ENCODE peak calls at places on chromosome 1, in five cellular contexts. J, L, S, P and V are unnamed samples.

GRCh38 chr1:205225901-205226765 is 1.6 kb upstream of the TMCC2 start:
- DNase-seq in S (no peak), J (no peak), P (no peak), L (no peak), V (no peak)

GRCh38 chr1:101136739-101137138 is 100.1 kb upstream of the S1PR1 start:
- DNase-seq in L (no peak), J (no peak), P (no peak), S (peak; percentile 34), V (no peak)

GRCh38 chr1:24849653-24850295 is 80.3 kb downstream of the RUNX3 start:
- DNase-seq in L (peak; percentile 44), S (no peak), P (no peak), J (no peak), V (no peak)

GRCh38 chr1:234246638-234247116 is 126.6 kb upstream of the COA6 start:
- DNase-seq in P (no peak), S (no peak), L (no peak), J (no peak), V (no peak)

GRCh38 chr1:170663011-170663410 is 920 bp upstream of the PRRX1 start:
- DNase-seq in J (no peak), S (peak; percentile 7), L (no peak), P (no peak), V (no peak)

GRCh38 chr1:150507912-150508864 is at the start of gene ECM1:
- DNase-seq in J (no peak), P (peak; percentile 47), L (peak; percentile 80), S (peak; percentile 76), V (no peak)

GRCh38 chr1:228277491-228278431 is 69.9 kb downstream of the OBSCN start:
- DNase-seq in L (peak; percentile 74), J (no peak), S (no peak), P (peak; percentile 79), V (no peak)

GRCh38 chr1:162081316-162081715 is 11.8 kb downstream of the NOS1AP start:
- DNase-seq in P (no peak), S (no peak), L (no peak), J (peak; percentile 35), V (no peak)

GRCh38 chr1:172874950-172875349 is 175.8 kb downstream of the TNFSF18 start:
- DNase-seq in J (no peak), P (no peak), S (peak; percentile 43), L (no peak), V (no peak)

GRCh38 chr1:109975718-109976117 is 8.8 kb upstream of the AHCYL1 start:
- DNase-seq in S (peak; percentile 49), L (no peak), P (no peak), J (no peak), V (no peak)

GRCh38 chr1:51519048-51519856 is at the start of gene EPS15:
- DNase-seq in P (peak; percentile 98), L (peak; percentile 97), J (peak; percentile 72), S (peak; percentile 71), V (peak; percentile 55)

GRCh38 chr1:115067460-115067859 is 21.8 kb downstream of the TSPAN2 start:
- DNase-seq in L (no peak), P (no peak), S (peak; percentile 37), J (no peak), V (no peak)

GRCh38 chr1:117928881-117929339 is 511 bp downstream of the GDAP2 start:
- DNase-seq in J (peak; percentile 39), S (peak; percentile 55), P (no peak), L (no peak), V (peak; percentile 23)

GRCh38 chr1:213014642-213015041 is 1.0 kb downstream of the ANGEL2 start:
- DNase-seq in P (no peak), J (no peak), L (no peak), S (peak; percentile 9), V (no peak)

GRCh38 chr1:84379781-84380180 is 18.5 kb upstream of the DNASE2B start:
- DNase-seq in J (no peak), S (no peak), L (no peak), P (no peak), V (no peak)

GRCh38 chr1:153057375-153057774 is at the start of gene SPRR2A:
- DNase-seq in J (no peak), S (no peak), P (no peak), L (no peak), V (no peak)

GRCh38 chr1:16163882-16164820 is 8.3 kb upstream of the EPHA2 start:
- DNase-seq in P (no peak), J (no peak), S (peak; percentile 98), L (no peak), V (no peak)

GRCh38 chr1:158248122-158248521 is 6.1 kb upstream of the CD1A start:
- DNase-seq in J (no peak), L (no peak), P (no peak), S (no peak), V (no peak)

GRCh38 chr1:203692565-203693470 is 66.2 kb downstream of the ATP2B4 start:
- DNase-seq in P (no peak), J (peak; percentile 59), L (peak; percentile 93), S (peak; percentile 95), V (no peak)

GRCh38 chr1:235259133-235259778 is 68.7 kb downstream of the ARID4B start:
- DNase-seq in S (no peak), J (no peak), L (no peak), P (no peak), V (no peak)
- H3K4me3 ChIP-seq in S (no peak overlapping the region), J (no peak overlapping the region), L (no peak overlapping the region), P (no peak overlapping the region), V (no peak overlapping the region)

GRCh38 chr1:79373481-79374132 is 367.1 kb upstream of the ADGRL4 start:
- DNase-seq in J (no peak), P (no peak), L (no peak), S (no peak), V (peak; percentile 82)

GRCh38 chr1:79376106-79376505 is 369.6 kb upstream of the ADGRL4 start:
- DNase-seq in L (no peak), S (no peak), P (no peak), J (no peak), V (peak; percentile 11)

GRCh38 chr1:79380078-79380477 is 373.5 kb upstream of the ADGRL4 start:
- DNase-seq in S (no peak), J (no peak), L (no peak), P (no peak), V (no peak)

GRCh38 chr1:79371802-79372201 is 365.3 kb upstream of the ADGRL4 start:
- DNase-seq in L (no peak), P (no peak), J (no peak), S (no peak), V (no peak)

GRCh38 chr1:79375352-79375751 is 368.8 kb upstream of the ADGRL4 start:
- DNase-seq in P (no peak), L (no peak), S (no peak), J (no peak), V (no peak)
- H3K4me3 ChIP-seq in P (no peak overlapping the region), L (no peak overlapping the region), S (no peak overlapping the region), J (no peak overlapping the region), V (no peak overlapping the region)

GRCh38 chr1:196603651-196604050 is 4.6 kb downstream of the KCNT2 start:
- DNase-seq in J (no peak), P (no peak), L (no peak), S (no peak), V (no peak)

GRCh38 chr1:196599324-196599723 is 8.9 kb downstream of the KCNT2 start:
- DNase-seq in P (no peak), J (no peak), L (no peak), S (no peak), V (no peak)

GRCh38 chr1:196593955-196594354 is 14.3 kb downstream of the KCNT2 start:
- DNase-seq in L (no peak), S (no peak), P (no peak), J (no peak), V (no peak)

GRCh38 chr1:196594700-196595099 is 13.5 kb downstream of the KCNT2 start:
- DNase-seq in J (no peak), L (no peak), S (no peak), P (no peak), V (no peak)

DNA sequence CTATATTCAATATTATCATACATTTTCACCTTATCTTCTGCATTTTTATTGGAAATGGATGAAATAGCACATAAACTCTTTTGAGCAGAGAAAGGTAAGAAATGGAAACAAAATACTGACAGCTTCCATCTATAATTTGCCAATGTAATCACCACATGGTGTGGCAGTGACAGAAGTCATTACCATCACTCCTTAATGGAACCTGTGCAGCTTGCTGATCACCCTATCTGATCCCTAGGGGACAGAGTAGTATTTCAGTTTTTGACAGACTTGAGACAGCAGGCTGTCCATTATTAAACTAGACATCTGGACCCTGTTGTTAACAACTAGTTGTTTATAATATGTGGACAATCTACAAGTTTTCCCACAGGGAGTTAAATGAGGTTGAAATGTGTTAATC is 9.3 kb downstream of the KCNT2 start:
- DNase-seq in P (no peak), L (no peak), J (no peak), S (no peak), V (no peak)
- H3K4me3 ChIP-seq in P (no peak overlapping the region), L (no peak overlapping the region), J (no peak overlapping the region), S (no peak overlapping the region), V (no peak overlapping the region)

DNA sequence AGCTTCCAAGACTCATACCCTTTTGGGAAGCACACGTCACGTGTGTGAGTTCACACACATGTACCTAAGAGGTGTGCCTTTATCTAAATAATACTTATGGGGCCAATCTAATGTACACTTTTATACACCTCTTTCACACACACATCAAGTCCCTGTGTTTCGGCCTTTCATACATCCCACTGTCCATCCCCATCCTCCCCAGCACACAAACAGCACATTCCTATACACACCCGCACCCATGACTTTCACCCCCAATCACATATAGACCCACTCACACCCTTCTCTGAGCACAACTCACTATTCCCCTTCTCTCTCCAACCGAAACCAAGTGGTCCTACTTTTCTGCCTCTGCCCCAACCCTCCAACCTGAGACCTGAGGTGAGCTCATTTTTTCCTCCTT is 3.5 kb downstream of the MEX3A start:
- DNase-seq in S (no peak), J (no peak), P (no peak), L (no peak), V (no peak)
- H3K4me3 ChIP-seq in S (no peak overlapping the region), J (no peak overlapping the region), P (no peak overlapping the region), L (no peak overlapping the region), V (no peak overlapping the region)